ENCODE peak calls at places on chromosomes 16 and 17, in four cellular contexts. K is adrenal gland, V is GM23338, X is AG04450. Y is an unnamed sample.

GRCh38 chr17:82859431-82860403 is 19.9 kb upstream of the ZNF750 start:
- DNase-seq in K (peak), V (no peak), X (no peak), Y (no peak)

GRCh38 chr16:51225902-51226301 is 74.8 kb upstream of the SALL1 start:
- DNase-seq in K (no peak), V (no peak), X (no peak), Y (no peak)

GRCh38 chr17:80498242-80498919 is 22.0 kb upstream of the NPTX1 start:
- DNase-seq in K (no peak), V (no peak), X (no peak), Y (no peak)

GRCh38 chr17:61309857-61310256 is 89.8 kb upstream of the TBX2 start:
- DNase-seq in K (no peak), V (no peak), X (peak), Y (no peak)

GRCh38 chr17:251531-251930 is 70.1 kb upstream of the DOC2B start:
- DNase-seq in K (peak), V (no peak), X (no peak), Y (no peak)

GRCh38 chr16:66050991-66051390 is 315.5 kb upstream of the CDH5 start:
- DNase-seq in K (no peak), V (no peak), X (no peak), Y (no peak)

GRCh38 chr17:19294443-19294842 is 57.3 kb downstream of the EPN2 start:
- DNase-seq in K (no peak), V (no peak), X (no peak), Y (no peak)

GRCh38 chr17:59498421-59499307 is 66.7 kb upstream of the DHX40 start:
- DNase-seq in K (no peak), V (no peak), X (no peak), Y (no peak)

GRCh38 chr16:50188619-50189136 is 35.6 kb downstream of the TENT4B start:
- DNase-seq in K (no peak), V (no peak), X (no peak), Y (no peak)

GRCh38 chr16:397736-398332 is 835 bp downstream of the NME4 start:
- DNase-seq in K (peak), V (peak), X (no peak), Y (peak)

GRCh38 chr17:79183221-79184158 is 108.9 kb downstream of the ENGASE start:
- DNase-seq in K (no peak), V (peak), X (no peak), Y (peak)

GRCh38 chr17:68231536-68231935 is 16.3 kb upstream of the AMZ2 start:
- DNase-seq in K (no peak), V (no peak), X (no peak), Y (no peak)

GRCh38 chr16:72552675-72553074 is 380.7 kb upstream of the PMFBP1 start:
- DNase-seq in K (no peak), V (no peak), X (no peak), Y (no peak)

GRCh38 chr17:40069751-40070643 is 7.2 kb downstream of the THRA start:
- DNase-seq in K (peak), V (peak), X (no peak), Y (no peak)
- TF ChIP-seq CTCF in K (no peak), V (peak), X (peak), Y (peak)

GRCh38 chr16:49183911-49184310 is 97.7 kb downstream of the CBLN1 start:
- DNase-seq in K (no peak), V (peak), X (no peak), Y (peak)
- TF ChIP-seq CTCF in K (no peak), V (peak), X (no peak), Y (peak)

GRCh38 chr16:67842509-67843342 is 606 bp downstream of the THAP11 start:
- DNase-seq in K (peak), V (peak), X (no peak), Y (peak)
- TF ChIP-seq CTCF in K (no peak), V (peak), X (peak), Y (no peak)

DNA sequence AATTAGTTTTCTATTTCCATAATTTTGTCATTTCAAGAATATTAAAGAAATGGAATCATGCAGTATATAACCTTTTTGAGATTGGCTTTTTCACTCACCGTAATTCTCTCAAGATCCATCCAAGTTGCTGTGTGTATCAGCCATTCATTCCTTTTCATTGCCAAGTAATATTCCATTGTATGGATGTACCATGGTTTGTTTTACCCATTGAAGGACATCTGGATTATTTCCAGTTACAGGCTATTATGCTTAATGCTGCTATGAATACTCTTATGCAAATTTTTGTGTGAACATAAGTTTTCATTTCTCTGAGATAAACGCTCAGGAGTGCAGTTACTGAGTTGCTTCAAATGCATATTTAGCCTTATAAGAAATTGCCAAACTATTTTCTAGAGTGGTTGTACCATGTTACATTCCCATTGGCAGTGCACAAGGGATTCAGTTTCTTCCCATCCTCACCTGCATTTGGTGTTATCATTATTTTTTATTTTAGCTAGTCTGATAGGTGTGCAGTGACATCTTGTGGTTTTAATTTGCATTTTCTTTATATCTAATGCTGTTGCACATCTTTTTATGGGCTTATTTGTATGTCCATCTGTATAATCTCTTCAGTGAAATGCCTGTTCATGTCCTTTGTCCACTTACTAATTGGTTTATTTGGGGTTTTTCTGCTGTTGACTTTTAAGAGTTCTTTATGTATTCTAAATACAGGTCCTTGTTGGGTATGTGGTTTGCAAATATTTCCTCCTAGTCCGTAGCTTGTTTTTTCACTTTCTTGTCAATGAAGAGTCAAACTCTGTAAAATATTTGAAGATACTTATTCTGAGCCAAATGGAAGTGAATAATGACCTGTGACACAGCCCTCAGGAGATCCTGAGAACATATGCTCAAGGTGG is 32.7 kb downstream of the BMERB1 start:
- DNase-seq in K (no peak), V (no peak), X (no peak), Y (no peak)
- TF ChIP-seq CTCF in K (peak), V (no peak), X (peak), Y (no peak)

GRCh38 chr17:1783834-1784611 is 22.2 kb downstream of the SERPINF1 start:
- DNase-seq in K (peak), V (peak), X (peak), Y (no peak)
- TF ChIP-seq CTCF in K (peak), V (peak), X (peak), Y (peak)

GRCh38 chr16:64131423-64131822 is 990.4 kb downstream of the CDH11 start:
- DNase-seq in K (no peak), V (no peak), X (no peak), Y (no peak)

GRCh38 chr16:64130140-64130539 is 991.7 kb downstream of the CDH11 start:
- DNase-seq in K (no peak), V (no peak), X (no peak), Y (no peak)

GRCh38 chr16:64132686-64133085 is 989.2 kb downstream of the CDH11 start:
- DNase-seq in K (no peak), V (no peak), X (no peak), Y (no peak)

GRCh38 chr16:64133396-64133795 is 988.5 kb downstream of the CDH11 start:
- DNase-seq in K (no peak), V (no peak), X (no peak), Y (no peak)

GRCh38 chr16:64132190-64132589 is 989.7 kb downstream of the CDH11 start:
- DNase-seq in K (no peak), V (no peak), X (no peak), Y (no peak)
- TF ChIP-seq CTCF in K (no peak), V (no peak), X (no peak), Y (peak)

GRCh38 chr17:57892820-57893595 is 43.2 kb upstream of the MRPS23 start:
- DNase-seq in K (peak), V (peak), X (peak), Y (no peak)
- TF ChIP-seq CTCF in K (no peak), V (no peak), X (no peak), Y (peak)

GRCh38 chr17:50911450-50911849 is 45.3 kb upstream of the TOB1 start:
- DNase-seq in K (no peak), V (no peak), X (no peak), Y (no peak)

GRCh38 chr17:50906443-50906842 is 40.3 kb upstream of the TOB1 start:
- DNase-seq in K (no peak), V (no peak), X (no peak), Y (no peak)

GRCh38 chr17:50908140-50908859 is 42.1 kb upstream of the TOB1 start:
- DNase-seq in K (no peak), V (no peak), X (no peak), Y (no peak)

GRCh38 chr17:50909765-50910661 is 43.9 kb upstream of the TOB1 start:
- DNase-seq in K (no peak), V (no peak), X (no peak), Y (no peak)

DNA sequence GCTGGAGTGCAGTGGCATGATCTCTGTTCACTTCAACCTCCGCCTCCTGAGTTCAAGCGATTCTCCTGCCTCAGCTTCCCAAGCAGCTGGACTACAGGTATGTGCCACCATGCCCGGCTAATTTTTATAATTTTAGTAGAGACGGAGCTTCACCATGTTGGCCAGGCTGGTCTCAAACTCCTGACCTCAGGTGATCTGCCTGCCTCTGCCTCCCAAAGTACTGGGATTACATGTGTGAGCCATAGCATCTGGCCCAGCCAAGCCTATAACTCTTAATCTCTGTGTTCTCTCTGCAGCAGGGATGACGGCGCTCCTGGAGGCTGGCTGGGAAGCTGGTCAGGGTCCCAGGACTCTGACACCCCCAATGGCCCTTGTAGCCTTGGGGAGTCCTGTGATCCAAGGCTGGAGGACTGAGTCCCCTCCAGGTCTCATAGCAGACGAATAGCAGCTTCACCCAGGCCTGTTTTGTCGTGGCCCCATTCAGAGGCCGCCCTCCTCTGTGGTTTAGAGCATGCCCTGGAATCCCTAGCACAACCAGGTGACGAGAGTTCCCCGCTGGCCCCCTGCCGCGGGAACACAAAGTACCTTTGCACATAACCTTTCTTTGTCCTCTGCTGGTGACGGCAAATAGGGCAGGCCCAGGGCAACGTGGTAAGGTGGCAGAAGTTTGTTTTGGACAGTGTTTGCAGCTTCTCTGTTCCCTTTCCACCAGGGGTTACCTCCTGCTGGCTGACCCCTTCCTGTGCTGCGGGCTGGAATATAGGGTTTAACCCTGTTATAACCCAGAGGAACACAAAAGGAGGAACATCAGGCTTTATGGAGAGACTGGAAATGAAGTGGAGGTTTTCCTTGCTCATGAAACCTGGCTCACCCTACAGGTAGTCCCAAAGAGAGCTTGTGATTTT is 43.0 kb upstream of the TOB1 start:
- DNase-seq in K (no peak), V (peak), X (no peak), Y (no peak)
- TF ChIP-seq CTCF in K (no peak), V (no peak), X (no peak), Y (no peak)

GRCh38 chr17:76546556-76547182 is 6.8 kb downstream of the PRCD start:
- DNase-seq in K (peak), V (peak), X (peak), Y (no peak)

GRCh38 chr17:76548378-76549214 is 8.8 kb downstream of the PRCD start:
- DNase-seq in K (no peak), V (peak), X (no peak), Y (no peak)

GRCh38 chr17:76545918-76546555 is 6.2 kb downstream of the PRCD start:
- DNase-seq in K (no peak), V (peak), X (no peak), Y (no peak)

GRCh38 chr17:76547642-76548202 is 7.9 kb downstream of the PRCD start:
- DNase-seq in K (no peak), V (no peak), X (no peak), Y (no peak)

DNA sequence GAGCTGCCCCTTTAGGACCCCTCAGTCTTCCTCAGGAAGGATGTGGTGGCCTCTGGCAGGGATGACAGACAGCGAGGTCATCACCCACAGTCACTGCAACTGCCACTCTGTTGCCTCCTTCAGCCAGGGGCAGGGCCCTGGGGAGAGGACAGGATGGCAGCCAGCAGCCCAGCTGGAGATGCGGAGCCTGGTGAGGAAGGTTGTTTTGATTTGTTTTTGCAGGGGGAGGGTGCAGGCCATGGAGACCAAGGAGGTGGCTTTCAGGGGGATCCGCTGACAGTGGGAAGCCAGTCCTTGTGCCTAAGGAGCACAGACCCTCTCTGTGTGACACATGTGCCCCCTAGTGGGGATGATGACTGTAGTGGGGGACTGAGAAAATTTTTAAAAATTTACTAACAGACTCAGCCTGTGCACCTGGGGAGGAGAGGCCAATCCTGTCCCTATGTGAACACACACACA is 7.4 kb downstream of the PRCD start:
- DNase-seq in K (peak), V (peak), X (no peak), Y (peak)
- TF ChIP-seq CTCF in K (peak), V (peak), X (peak), Y (peak)